ENCODE peak calls at places on chromosomes 7 and 10, in four cellular contexts. W is stomach, I is sigmoid colon, Q is ovary. S is an unnamed sample.

GRCh38 chr7:83162402-83163256 is at the start of gene PCLO:
- DNase-seq in W (peak; percentile 90), Q (peak; percentile 66), I (peak; percentile 61), S (peak; percentile 89)

GRCh38 chr7:28732037-28732869 is 225.9 kb downstream of the TRIL start:
- DNase-seq in I (no peak), W (no peak), Q (no peak), S (no peak)

GRCh38 chr7:36591643-36592042 is 132.7 kb downstream of the AOAH start:
- DNase-seq in W (no peak), I (no peak), Q (no peak), S (no peak)

GRCh38 chr10:11787374-11787773 is 35.8 kb upstream of the PROSER2 start:
- DNase-seq in W (no peak), Q (no peak), I (peak; percentile 18), S (no peak)

GRCh38 chr10:128629111-128630096 is 503.2 kb upstream of the MKI67 start:
- DNase-seq in Q (no peak), W (peak; percentile 43), I (no peak), S (no peak)

GRCh38 chr10:130244031-130244927 is 108.1 kb downstream of the GLRX3 start:
- DNase-seq in I (no peak), W (peak; percentile 10), Q (no peak), S (peak; percentile 64)

GRCh38 chr7:31791881-31792280 is 104.9 kb downstream of the PPP1R17 start:
- DNase-seq in W (no peak), I (no peak), Q (no peak), S (no peak)

GRCh38 chr7:44629825-44630580 is 23.6 kb downstream of the OGDH start:
- DNase-seq in W (no peak), I (no peak), Q (no peak), S (no peak)

GRCh38 chr10:3755440-3756359 is 29.3 kb downstream of the KLF6 start:
- DNase-seq in Q (no peak), W (no peak), I (no peak), S (no peak)

GRCh38 chr7:152354061-152354460 is 81.7 kb downstream of the KMT2C start:
- DNase-seq in W (no peak), Q (no peak), I (no peak), S (no peak)

GRCh38 chr7:21771906-21772610 is 173.6 kb downstream of the CDCA7L start:
- DNase-seq in Q (no peak), W (no peak), I (no peak), S (no peak)

GRCh38 chr7:65946895-65947294 is 35.1 kb downstream of the GUSB start:
- DNase-seq in W (no peak), Q (peak; percentile 77), I (no peak), S (no peak)

GRCh38 chr10:87059401-87059800 is 35.2 kb downstream of the GLUD1 start:
- DNase-seq in W (no peak), Q (no peak), I (no peak), S (no peak)

GRCh38 chr7:34069676-34070075 is 164.3 kb downstream of the BMPER start:
- DNase-seq in I (no peak), Q (no peak), W (no peak), S (no peak)

DNA sequence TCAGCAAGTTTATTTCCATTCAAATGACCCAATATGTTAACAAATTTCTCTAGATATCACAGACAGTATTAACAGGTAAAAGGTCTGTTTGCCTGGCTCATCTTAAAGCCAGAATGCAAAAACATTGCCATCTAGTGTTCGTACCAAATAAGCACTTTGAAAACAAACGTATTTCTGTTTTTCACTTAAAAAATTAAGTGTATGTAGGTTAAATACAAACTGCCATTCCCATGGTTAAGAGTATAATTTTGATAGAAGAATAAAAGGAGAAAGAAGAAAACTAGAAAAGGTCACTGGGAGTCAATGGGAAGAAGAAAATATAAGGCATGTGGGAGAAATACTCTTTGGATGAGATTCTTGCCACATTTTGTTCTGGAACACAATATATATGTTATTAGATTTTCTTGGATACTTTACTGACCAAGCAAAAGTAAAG is 51.0 kb downstream of the ORC5 start:
- DNase-seq in W (no peak), Q (no peak), I (no peak), S (no peak)
- TF ChIP-seq CTCF in W (peak; percentile 36), Q (no peak), I (peak; percentile 43), S (no peak)

GRCh38 chr7:27105161-27106122 is 3.0 kb upstream of the HOXA2 start:
- DNase-seq in I (no peak), Q (no peak), W (no peak), S (no peak)
- TF ChIP-seq POLR2A in I (no peak), Q (no peak), W (no peak), S (no peak)

GRCh38 chr7:106424476-106425016 is 139.8 kb upstream of the NAMPT start:
- DNase-seq in Q (no peak), W (no peak), I (no peak), S (no peak)
- H3K4me3 ChIP-seq in Q (no peak overlapping the region), W (no peak overlapping the region), I (no peak overlapping the region), S (no peak overlapping the region)

GRCh38 chr7:135166338-135166989 is 4.0 kb downstream of the CYREN start:
- DNase-seq in Q (no peak), W (no peak), I (no peak), S (no peak)

GRCh38 chr7:135162382-135163001 is 8.0 kb downstream of the CYREN start:
- DNase-seq in W (no peak), Q (no peak), I (no peak), S (no peak)

GRCh38 chr7:135165862-135166261 is 4.6 kb downstream of the CYREN start:
- DNase-seq in Q (no peak), I (no peak), W (no peak), S (peak; percentile 68)

GRCh38 chr7:135161669-135162068 is 8.8 kb downstream of the CYREN start:
- DNase-seq in W (no peak), Q (no peak), I (no peak), S (no peak)

DNA sequence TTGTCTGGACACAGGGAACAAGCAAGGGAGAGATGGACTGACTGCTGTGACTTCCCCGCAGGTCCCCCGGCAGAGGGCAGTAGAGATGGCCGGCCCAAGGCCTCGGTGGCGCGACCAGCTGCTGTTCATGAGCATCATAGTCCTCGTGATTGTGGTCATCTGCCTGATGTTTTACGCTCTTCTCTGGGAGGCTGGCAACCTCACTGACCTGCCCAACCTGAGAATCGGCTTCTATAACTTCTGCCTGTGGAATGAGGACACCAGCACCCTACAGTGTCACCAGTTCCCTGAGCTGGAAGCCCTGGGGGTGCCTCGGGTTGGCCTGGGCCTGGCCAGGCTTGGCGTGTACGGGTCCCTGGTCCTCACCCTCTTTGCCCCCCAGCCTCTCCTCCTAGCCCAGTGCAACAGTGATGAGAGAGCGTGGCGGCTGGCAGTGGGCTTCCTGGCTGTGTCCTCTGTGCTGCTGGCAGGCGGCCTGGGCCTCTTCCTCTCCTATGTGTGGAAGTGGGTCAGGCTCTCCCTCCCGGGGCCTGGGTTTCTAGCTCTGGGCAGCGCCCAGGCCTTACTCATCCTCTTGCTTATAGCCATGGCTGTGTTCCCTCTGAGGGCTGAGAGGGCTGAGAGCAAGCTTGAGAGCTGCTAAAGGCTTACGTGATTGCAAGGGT is 6.0 kb downstream of the CYREN start:
- DNase-seq in Q (no peak), W (no peak), I (no peak), S (peak; percentile 90)
- TF ChIP-seq CTCF in Q (no peak), W (no peak), I (no peak), S (no peak)